ENCODE peak calls at places on chromosome 13, in nine cellular contexts. G is psoas muscle, X is neural progenitor cell, O is uterus, V is stomach, I is pancreas, B is left ventricle myocardium inferior, W is SK-N-SH, U is adrenal gland. H is an unnamed sample. For H3K4me1, the result is how much of the 10 kb centered on the place peaks cover.

GRCh38 chr13:76723551-76724232 is 162.5 kb downstream of the KCTD12 start:
- DNase-seq in U (peak), B (peak), W (no peak), G (peak), I (no peak), O (no peak), V (no peak), X (peak), H (no peak)

GRCh38 chr13:94251801-94252200 is 227.7 kb downstream of the DCT start:
- DNase-seq in X (no peak), W (no peak), G (peak), I (no peak), U (peak), O (no peak), B (peak), V (no peak), H (peak)

GRCh38 chr13:51502206-51502651 is 49.4 kb upstream of the INTS6 start:
- DNase-seq in O (no peak), G (no peak), I (no peak), U (no peak), W (no peak), B (no peak), V (no peak), X (no peak), H (no peak)

GRCh38 chr13:89287381-89287780 is 1616.2 kb downstream of the SLITRK5 start:
- DNase-seq in O (no peak), V (no peak), I (no peak), G (no peak), W (no peak), U (no peak), B (no peak), X (no peak), H (no peak)

GRCh38 chr13:100363351-100363750 is 225.2 kb downstream of the GGACT start:
- DNase-seq in W (no peak), X (no peak), I (no peak), O (no peak), V (no peak), G (no peak), B (no peak), U (no peak), H (no peak)

GRCh38 chr13:64723735-64724134 is 2506.4 kb downstream of the PCDH9 start:
- DNase-seq in G (no peak), X (no peak), U (no peak), V (no peak), B (no peak), O (no peak), I (no peak), W (peak), H (no peak)

GRCh38 chr13:112069063-112069726 is 2.2 kb downstream of the SOX1 start:
- DNase-seq in X (peak), V (no peak), B (no peak), O (no peak), U (no peak), I (no peak), W (no peak), G (no peak), H (no peak)

GRCh38 chr13:80497439-80497838 is 156.5 kb upstream of the SPRY2 start:
- DNase-seq in I (no peak), G (no peak), B (no peak), U (no peak), V (no peak), O (no peak), X (no peak), W (peak), H (no peak)

GRCh38 chr13:111008351-111008750 is 93.5 kb upstream of the ANKRD10 start:
- DNase-seq in U (no peak), O (no peak), W (no peak), X (no peak), B (no peak), I (no peak), V (no peak), G (no peak), H (no peak)

GRCh38 chr13:27922974-27923612 is 3.3 kb downstream of the PDX1 start:
- DNase-seq in W (no peak), G (no peak), U (no peak), I (no peak), O (no peak), B (no peak), V (no peak), X (no peak), H (no peak)

GRCh38 chr13:33284916-33285315 is 639 bp downstream of the STARD13 start:
- DNase-seq in U (no peak), I (no peak), G (no peak), V (no peak), W (no peak), X (no peak), O (no peak), B (no peak), H (no peak)

GRCh38 chr13:44140146-44140545 is 233.5 kb upstream of the SERP2 start:
- DNase-seq in W (no peak), O (no peak), X (peak), U (no peak), G (no peak), V (peak), I (no peak), B (no peak), H (no peak)

GRCh38 chr13:108508263-108508662 is 121.1 kb upstream of the MYO16 start:
- DNase-seq in X (peak), V (no peak), W (peak), U (no peak), G (no peak), I (no peak), B (no peak), O (no peak), H (no peak)

GRCh38 chr13:74662895-74663294 is 528.7 kb upstream of the KLF12 start:
- DNase-seq in W (no peak), B (peak), G (no peak), O (no peak), U (peak), X (no peak), I (no peak), V (no peak), H (no peak)

GRCh38 chr13:32669030-32669646 is 82.9 kb downstream of the PDS5B start:
- DNase-seq in U (no peak), O (no peak), B (no peak), V (no peak), G (no peak), W (peak), I (no peak), X (peak), H (no peak)

GRCh38 chr13:88526186-88526852 is 855.1 kb downstream of the SLITRK5 start:
- DNase-seq in W (no peak), U (no peak), B (no peak), G (no peak), V (no peak), O (no peak), I (no peak), X (peak), H (no peak)

GRCh38 chr13:45367358-45367757 is 26.4 kb upstream of the TPT1 start:
- DNase-seq in V (peak), X (no peak), G (peak), B (peak), I (no peak), U (peak), O (peak), W (no peak), H (no peak)

GRCh38 chr13:79448413-79448812 is 32.5 kb upstream of the NDFIP2 start:
- DNase-seq in O (no peak), V (no peak), G (no peak), W (no peak), B (no peak), X (no peak), U (no peak), I (no peak), H (no peak)

GRCh38 chr13:65504213-65504612 is 1725.9 kb downstream of the PCDH9 start:
- DNase-seq in U (no peak), W (no peak), X (no peak), I (no peak), G (no peak), B (no peak), V (no peak), O (no peak), H (no peak)

GRCh38 chr13:27638521-27638920 is 16.8 kb downstream of the POLR1D start:
- DNase-seq in W (no peak), G (no peak), B (no peak), O (peak), I (no peak), X (no peak), U (peak), V (no peak), H (no peak)

GRCh38 chr13:45142440-45143345 is 22.4 kb downstream of the GTF2F2 start:
- DNase-seq in U (no peak), X (peak), O (no peak), G (no peak), B (no peak), V (no peak), I (no peak), W (no peak), H (no peak)

GRCh38 chr13:106348032-106348431 is 187.4 kb downstream of the EFNB2 start:
- DNase-seq in I (no peak), U (no peak), G (no peak), W (no peak), O (no peak), B (no peak), X (peak), V (no peak), H (no peak)

GRCh38 chr13:79003989-79004550 is 345.1 kb upstream of the OBI1 start:
- DNase-seq in G (no peak), I (no peak), B (no peak), O (no peak), W (no peak), V (no peak), X (no peak), U (no peak), H (no peak)

GRCh38 chr13:27476943-27477681 is 26.7 kb upstream of the MTIF3 start:
- DNase-seq in U (no peak), V (peak), X (no peak), I (peak), B (no peak), W (no peak), O (no peak), G (no peak), H (no peak)

GRCh38 chr13:47017476-47017875 is 120.6 kb upstream of the HTR2A start:
- DNase-seq in O (no peak), V (no peak), I (no peak), G (no peak), W (no peak), B (no peak), U (no peak), X (no peak), H (no peak)

GRCh38 chr13:68535329-68535728 is 1305.2 kb upstream of the PCDH9 start:
- DNase-seq in U (no peak), I (no peak), G (no peak), O (no peak), W (no peak), X (no peak), B (no peak), V (no peak), H (no peak)

GRCh38 chr13:113216165-113217056 is 7.0 kb downstream of the CUL4A start:
- DNase-seq in W (no peak), X (peak), B (peak), O (no peak), V (peak), G (peak), I (peak), U (peak), H (peak)

GRCh38 chr13:46720189-46720588 is 76.8 kb downstream of the ESD start:
- DNase-seq in V (no peak), U (no peak), I (no peak), O (no peak), W (no peak), G (no peak), X (no peak), B (no peak), H (no peak)

GRCh38 chr13:48532146-48532472 is 771 bp downstream of the RCBTB2 start:
- DNase-seq in V (no peak), U (no peak), I (no peak), O (no peak), G (no peak), X (peak), B (no peak), W (no peak), H (no peak)

GRCh38 chr13:32079586-32079985 is 48.0 kb downstream of the FRY start:
- DNase-seq in O (no peak), I (no peak), G (no peak), W (no peak), V (no peak), B (no peak), U (no peak), X (no peak), H (no peak)

GRCh38 chr13:27918041-27918917 is 1.5 kb upstream of the PDX1 start:
- DNase-seq in O (no peak), B (no peak), W (no peak), X (peak), U (no peak), V (no peak), G (no peak), I (peak), H (no peak)

GRCh38 chr13:110228936-110229904 is 77.7 kb downstream of the COL4A1 start:
- DNase-seq in V (no peak), W (no peak), B (no peak), I (no peak), O (no peak), U (no peak), X (no peak), G (no peak), H (no peak)

GRCh38 chr13:91346848-91347211 is 657 bp upstream of the MIR17HG start:
- DNase-seq in W (peak), G (no peak), V (no peak), O (no peak), X (peak), I (peak), U (no peak), B (no peak), H (no peak)
- H3K4me1 ChIP-seq in W (under half), G (under half), V (under half), O (under half), X (under half), I (under half), U (under half), B (under half), H (under half)

GRCh38 chr13:41558781-41559560 is 101.6 kb downstream of the RGCC start:
- DNase-seq in U (no peak), V (no peak), W (no peak), X (no peak), G (no peak), O (no peak), B (no peak), I (no peak), H (no peak)
- TF ChIP-seq CTCF in U (no peak), V (no peak), W (no peak), X (no peak), G (no peak), O (no peak), B (no peak), I (no peak), H (no peak)

DNA sequence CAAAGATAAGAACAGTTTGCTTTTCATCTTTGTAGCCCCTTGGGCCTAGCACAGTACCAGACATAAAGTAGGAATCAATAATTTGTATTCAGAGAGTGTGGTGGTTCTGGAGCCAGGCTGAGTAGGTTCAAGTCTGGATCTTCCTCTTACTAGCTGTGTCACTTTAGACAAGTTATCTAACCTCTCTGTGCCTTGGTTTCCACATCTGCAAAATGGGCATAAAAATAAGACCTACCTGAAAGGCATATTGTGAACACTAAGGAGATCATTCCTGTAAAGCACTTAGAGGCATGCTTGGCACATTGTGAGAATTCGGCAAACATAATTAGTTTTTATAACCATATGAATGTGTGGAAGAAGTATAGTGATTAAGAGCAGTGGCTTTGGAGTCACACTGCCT is 95.8 kb downstream of the MBNL2 start:
- DNase-seq in O (no peak), X (no peak), W (no peak), I (no peak), U (no peak), V (no peak), B (no peak), G (no peak), H (no peak)
- H3K4me1 ChIP-seq in O (under half), X (under half), W (under half), I (under half), U (under half), V (half or more), B (half or more), G (half or more), H (half or more)

GRCh38 chr13:101708115-101708514 is 255.6 kb downstream of the ITGBL1 start:
- DNase-seq in U (no peak), W (no peak), X (no peak), I (no peak), G (no peak), V (no peak), B (no peak), O (no peak), H (no peak)
- TF ChIP-seq CTCF in U (no peak), W (no peak), X (no peak), I (no peak), G (no peak), V (no peak), B (no peak), O (no peak), H (no peak)

DNA sequence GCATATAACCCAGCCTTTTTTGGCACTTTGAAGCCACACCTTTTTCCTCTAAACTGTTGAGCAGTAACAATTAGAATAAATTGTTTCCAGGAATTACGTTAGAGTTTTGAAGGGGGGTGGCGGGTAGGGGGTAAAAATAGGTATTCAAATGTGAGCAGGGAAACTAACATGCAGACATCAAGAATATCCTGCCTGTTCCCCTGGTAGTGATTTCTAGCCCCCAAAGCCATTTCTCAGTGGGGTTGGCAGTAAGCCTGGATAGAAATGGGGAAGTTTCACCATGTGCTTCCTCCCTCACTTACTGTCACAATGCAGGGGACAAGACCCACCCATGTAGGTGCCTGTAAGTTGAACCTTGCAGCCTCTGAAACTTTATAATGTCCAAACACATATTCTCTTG is 3.8 kb downstream of the DOCK9 start:
- DNase-seq in O (peak), G (no peak), U (no peak), B (no peak), I (no peak), W (no peak), V (no peak), X (no peak), H (peak)
- H3K4me1 ChIP-seq in O (under half), G (under half), U (under half), B (half or more), I (under half), W (under half), V (half or more), X (under half), H (half or more)

DNA sequence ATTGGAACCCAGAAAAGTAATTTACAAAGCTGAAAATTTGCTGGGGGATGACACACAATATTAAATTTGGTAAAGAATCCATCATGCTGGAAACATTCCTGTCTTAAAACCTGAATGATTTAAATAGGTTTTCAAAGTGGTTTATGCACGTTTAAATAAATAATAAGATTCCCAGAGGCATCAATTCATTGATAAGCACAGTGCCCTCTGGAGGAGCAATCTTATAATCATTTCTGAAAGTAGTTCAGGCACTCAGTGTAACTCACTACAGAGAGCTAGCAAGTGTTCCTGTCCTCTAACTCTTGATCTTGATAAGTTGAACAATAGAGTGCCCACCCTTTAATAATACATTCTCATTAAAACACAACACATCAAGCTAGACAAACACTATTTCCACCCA is 43.5 kb upstream of the SHISA2 start:
- DNase-seq in V (no peak), U (no peak), W (no peak), X (no peak), O (no peak), B (no peak), I (no peak), G (no peak), H (no peak)
- TF ChIP-seq CTCF in V (no peak), U (no peak), W (no peak), X (peak), O (no peak), B (no peak), I (no peak), G (no peak), H (no peak)

GRCh38 chr13:30355405-30355741 is 48.0 kb upstream of the KATNAL1 start:
- DNase-seq in U (no peak), G (no peak), V (peak), O (no peak), X (peak), B (no peak), W (peak), I (no peak), H (peak)
- H3K4me1 ChIP-seq in U (under half), G (under half), V (under half), O (under half), X (under half), B (under half), W (under half), I (under half), H (under half)

GRCh38 chr13:26128676-26129075 is 76.9 kb upstream of the SHISA2 start:
- DNase-seq in V (no peak), W (no peak), U (no peak), X (no peak), G (no peak), O (no peak), B (no peak), I (no peak), H (no peak)

GRCh38 chr13:26133286-26133685 is 81.5 kb upstream of the SHISA2 start:
- DNase-seq in U (no peak), V (no peak), G (no peak), O (no peak), X (peak), I (no peak), W (no peak), B (no peak), H (no peak)

GRCh38 chr13:26133851-26134250 is 82.0 kb upstream of the SHISA2 start:
- DNase-seq in X (no peak), W (no peak), I (no peak), G (no peak), V (no peak), B (no peak), U (no peak), O (no peak), H (no peak)

GRCh38 chr13:26132756-26133155 is 80.9 kb upstream of the SHISA2 start:
- DNase-seq in V (no peak), X (peak), O (no peak), B (no peak), W (no peak), U (no peak), G (no peak), I (no peak), H (no peak)
- TF ChIP-seq CTCF in V (no peak), X (peak), O (no peak), B (peak), W (peak), U (peak), G (no peak), I (no peak), H (no peak)

GRCh38 chr13:35767256-35767981 is 290.9 kb upstream of the MAB21L1 start:
- DNase-seq in U (no peak), V (no peak), X (no peak), G (no peak), I (no peak), O (no peak), W (no peak), B (no peak), H (no peak)
- H3K4me1 ChIP-seq in U (under half), V (under half), X (under half), G (under half), I (under half), O (under half), W (under half), B (under half), H (under half)

GRCh38 chr13:95626768-95627167 is 17.7 kb downstream of the DZIP1 start:
- DNase-seq in G (no peak), W (no peak), U (no peak), X (no peak), B (no peak), I (no peak), V (no peak), O (no peak), H (no peak)

GRCh38 chr13:95627590-95627989 is 16.9 kb downstream of the DZIP1 start:
- DNase-seq in U (no peak), O (no peak), G (no peak), I (no peak), V (no peak), W (no peak), B (no peak), X (no peak), H (no peak)

GRCh38 chr13:95623141-95623540 is 21.4 kb downstream of the DZIP1 start:
- DNase-seq in G (no peak), O (no peak), V (no peak), B (no peak), X (no peak), U (no peak), I (no peak), W (no peak), H (no peak)

GRCh38 chr13:95620498-95621140 is 23.9 kb downstream of the DZIP1 start:
- DNase-seq in X (no peak), V (no peak), G (no peak), B (no peak), U (no peak), I (no peak), W (no peak), O (no peak), H (no peak)

DNA sequence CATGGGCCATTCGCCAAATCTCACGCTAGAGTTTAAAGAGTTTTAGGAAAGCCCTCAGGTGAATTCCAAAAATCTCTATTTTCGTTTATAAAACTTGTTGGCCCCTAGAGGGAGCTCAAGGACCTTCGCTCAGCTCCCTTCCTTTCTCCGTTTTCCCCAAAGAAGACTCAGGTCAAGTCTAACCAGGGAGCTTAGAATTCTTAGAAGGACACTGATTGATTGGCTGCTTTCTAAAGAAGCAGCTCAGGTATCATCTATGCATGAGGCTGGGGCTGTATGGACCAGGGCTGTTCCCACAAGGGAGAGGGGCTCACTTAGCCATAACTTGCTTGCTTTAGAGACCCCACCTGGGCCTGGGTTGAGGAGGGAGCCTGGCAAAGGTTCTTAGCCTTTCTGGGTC is 20.5 kb downstream of the DZIP1 start:
- DNase-seq in O (peak), U (peak), W (peak), I (no peak), X (peak), G (no peak), B (no peak), V (no peak), H (no peak)
- TF ChIP-seq CTCF in O (peak), U (peak), W (peak), I (peak), X (peak), G (peak), B (peak), V (peak), H (peak)

H was measured in heart right ventricle.